ENCODE peak calls at places on chromosomes 7 and 10, in ten cellular contexts. B is RCC 7860; S is LoVo; M is brain microvascular endothelial cell; D is non-pigmented ciliary epithelial cell; Y is IMR-90; O is astrocyte of the spinal cord; U is uterus; C is stimulated activated CD8-positive, alpha-beta memory T cell treated with anti-CD3 and anti-CD28 coated beads, Interleukin-15, amount 100 ng/mL, for 24 hours; F is caudate nucleus. X is an unnamed sample.

GRCh38 chr10:110392860-110393732 is 88.4 kb upstream of the SMNDC1 start:
- DNase-seq in B (no peak), S (no peak), M (no peak), D (no peak), Y (peak; percentile 71), O (no peak), U (peak; percentile 67), C (no peak), F (peak; percentile 24), X (no peak)

GRCh38 chr10:131202964-131203363 is 108.6 kb downstream of the TCERG1L start:
- DNase-seq in B (no peak), S (no peak), M (no peak), D (no peak), Y (no peak), O (no peak), U (peak; percentile 0), C (no peak), F (no peak), X (no peak)

GRCh38 chr10:68302503-68302823 is 29.4 kb upstream of the HNRNPH3 start:
- DNase-seq in B (no peak), S (no peak), M (no peak), D (no peak), Y (no peak), O (no peak), U (no peak), C (no peak), F (no peak), X (no peak)

GRCh38 chr7:47327698-47328391 is 254.1 kb downstream of the TNS3 start:
- DNase-seq in B (peak; percentile 67), S (no peak), M (peak; percentile 73), D (no peak), Y (peak; percentile 81), O (peak; percentile 86), U (peak; percentile 76), C (no peak), F (peak; percentile 87), X (no peak)

GRCh38 chr10:71964669-71965515 is 697 bp downstream of the CHST3 start:
- DNase-seq in B (peak; percentile 76), S (peak; percentile 26), M (peak; percentile 53), D (no peak), Y (peak; percentile 76), O (peak; percentile 62), U (peak; percentile 77), C (no peak), F (peak; percentile 28), X (no peak)

GRCh38 chr7:3805151-3805550 is 504.1 kb downstream of the SDK1 start:
- DNase-seq in B (no peak), S (no peak), M (peak; percentile 65), D (peak; percentile 6), Y (peak; percentile 47), O (peak; percentile 87), U (no peak), C (no peak), F (no peak), X (no peak)

GRCh38 chr10:25831138-25831537 is 102.9 kb upstream of the MYO3A start:
- DNase-seq in B (no peak), S (no peak), M (no peak), D (no peak), Y (no peak), O (no peak), U (no peak), C (no peak), F (no peak), X (no peak)

GRCh38 chr10:3807221-3807927 is 22.4 kb upstream of the KLF6 start:
- DNase-seq in B (peak; percentile 22), S (no peak), M (no peak), D (no peak), Y (no peak), O (peak; percentile 79), U (no peak), C (no peak), F (no peak), X (no peak)

GRCh38 chr7:84811427-84811826 is 375.4 kb downstream of the SEMA3D start:
- DNase-seq in B (no peak), S (no peak), M (no peak), D (no peak), Y (no peak), O (no peak), U (no peak), C (no peak), F (no peak), X (no peak)

GRCh38 chr10:130227883-130228282 is 91.7 kb downstream of the GLRX3 start:
- DNase-seq in B (no peak), S (no peak), M (no peak), D (no peak), Y (no peak), O (no peak), U (no peak), C (no peak), F (no peak), X (no peak)

GRCh38 chr10:127919418-127920191 is 12.7 kb downstream of the PTPRE start:
- DNase-seq in B (peak; percentile 81), S (no peak), M (peak; percentile 75), D (no peak), Y (peak; percentile 37), O (peak; percentile 77), U (no peak), C (no peak), F (no peak), X (no peak)

GRCh38 chr7:98678215-98678614 is 61.1 kb downstream of the NPTX2 start:
- DNase-seq in B (no peak), S (no peak), M (no peak), D (no peak), Y (no peak), O (no peak), U (no peak), C (no peak), F (no peak), X (no peak)

GRCh38 chr7:11689096-11689495 is 142.9 kb downstream of the THSD7A start:
- DNase-seq in B (no peak), S (no peak), M (no peak), D (no peak), Y (no peak), O (no peak), U (no peak), C (no peak), F (no peak), X (no peak)

GRCh38 chr10:114179148-114179547 is at the start of gene TDRD1:
- DNase-seq in B (no peak), S (no peak), M (no peak), D (no peak), Y (no peak), O (no peak), U (no peak), C (no peak), F (no peak), X (no peak)

GRCh38 chr10:14605231-14605925 is 169.3 kb downstream of the FAM107B start:
- DNase-seq in B (peak; percentile 82), S (peak; percentile 35), M (no peak), D (no peak), Y (peak; percentile 78), O (peak; percentile 39), U (no peak), C (no peak), F (no peak), X (peak; percentile 15)

GRCh38 chr10:117480097-117480496 is 62.4 kb upstream of the EMX2 start:
- DNase-seq in B (no peak), S (no peak), M (no peak), D (no peak), Y (no peak), O (no peak), U (no peak), C (no peak), F (no peak), X (no peak)

GRCh38 chr10:114322344-114322743 is 82.0 kb downstream of the AFAP1L2 start:
- DNase-seq in B (no peak), S (no peak), M (peak; percentile 25), D (no peak), Y (peak; percentile 10), O (no peak), U (no peak), C (no peak), F (no peak), X (no peak)

GRCh38 chr7:13907824-13908223 is 81.6 kb downstream of the ETV1 start:
- DNase-seq in B (no peak), S (no peak), M (no peak), D (no peak), Y (no peak), O (no peak), U (no peak), C (no peak), F (no peak), X (no peak)

GRCh38 chr7:157548691-157549265 is 212.0 kb downstream of the DNAJB6 start:
- DNase-seq in B (no peak), S (no peak), M (no peak), D (no peak), Y (no peak), O (no peak), U (no peak), C (no peak), F (no peak), X (no peak)

GRCh38 chr10:101237080-101237817 is 8.0 kb upstream of the LBX1 start:
- DNase-seq in B (no peak), S (no peak), M (no peak), D (no peak), Y (no peak), O (peak; percentile 36), U (no peak), C (no peak), F (no peak), X (no peak)

GRCh38 chr7:91898240-91898992 is 17.9 kb upstream of the MTERF1 start:
- DNase-seq in B (no peak), S (no peak), M (no peak), D (no peak), Y (no peak), O (no peak), U (no peak), C (no peak), F (no peak), X (no peak)

GRCh38 chr10:123527122-123527521 is 139.0 kb upstream of the GPR26 start:
- DNase-seq in B (no peak), S (no peak), M (no peak), D (no peak), Y (no peak), O (no peak), U (no peak), C (no peak), F (no peak), X (no peak)

GRCh38 chr7:137633133-137633532 is 213.6 kb downstream of the DGKI start:
- DNase-seq in B (no peak), S (no peak), M (no peak), D (no peak), Y (no peak), O (no peak), U (no peak), C (no peak), F (no peak), X (no peak)

GRCh38 chr10:5142199-5142598 is 42.8 kb downstream of the AKR1C8 start:
- DNase-seq in B (no peak), S (no peak), M (no peak), D (no peak), Y (no peak), O (no peak), U (no peak), C (no peak), F (no peak), X (no peak)

GRCh38 chr7:92973293-92973731 is 136.9 kb upstream of the CDK6 start:
- DNase-seq in B (no peak), S (no peak), M (no peak), D (no peak), Y (peak; percentile 61), O (no peak), U (no peak), C (no peak), F (no peak), X (no peak)

GRCh38 chr7:16055263-16055976 is 365.9 kb downstream of the CRPPA start:
- DNase-seq in B (no peak), S (no peak), M (no peak), D (no peak), Y (no peak), O (no peak), U (no peak), C (no peak), F (no peak), X (no peak)

GRCh38 chr7:3915337-3915865 is 614.3 kb downstream of the SDK1 start:
- DNase-seq in B (no peak), S (no peak), M (no peak), D (no peak), Y (no peak), O (no peak), U (no peak), C (no peak), F (no peak), X (no peak)

GRCh38 chr7:25711940-25712339 is 440.1 kb upstream of the NFE2L3 start:
- DNase-seq in B (no peak), S (no peak), M (no peak), D (no peak), Y (no peak), O (no peak), U (no peak), C (no peak), F (no peak), X (no peak)

X was measured in HCT116.